ENCODE peak calls at places on chromosomes 4 and X, in five cellular contexts. I is BJ, Q is IMR-90, V is HCT116, C is heart left ventricle. W is an unnamed sample.

GRCh38 chrX:129706395-129707072 is 32.2 kb upstream of the XPNPEP2 start:
- DNase-seq in C (peak), Q (no peak), V (no peak), I (no peak), W (peak)

GRCh38 chrX:68997911-68998310 is 167.3 kb downstream of the PJA1 start:
- DNase-seq in V (no peak), Q (peak), I (no peak), C (peak), W (peak)

GRCh38 chrX:25158635-25159034 is 142.9 kb upstream of the ARX start:
- DNase-seq in C (no peak), V (no peak), Q (no peak), I (no peak), W (no peak)

GRCh38 chr4:41013746-41014145 is 200.6 kb downstream of the APBB2 start:
- DNase-seq in C (no peak), V (no peak), Q (no peak), I (no peak), W (no peak)

GRCh38 chr4:128471576-128471975 is 184.0 kb upstream of the PGRMC2 start:
- DNase-seq in C (no peak), Q (no peak), I (no peak), V (no peak), W (peak)

GRCh38 chr4:15400911-15401671 is 26.7 kb upstream of the C1QTNF7 start:
- DNase-seq in Q (peak), V (no peak), C (peak), I (peak), W (peak)

GRCh38 chr4:52914051-52914605 is 52.0 kb downstream of the RASL11B start:
- DNase-seq in V (no peak), Q (peak), I (no peak), C (no peak), W (peak)

GRCh38 chr4:5660185-5660584 is 48.2 kb downstream of the EVC2 start:
- DNase-seq in I (no peak), V (no peak), Q (peak), C (no peak), W (peak)

GRCh38 chr4:186727977-186728519 is 4.4 kb upstream of the FAT1 start:
- DNase-seq in Q (no peak), V (peak), I (no peak), C (no peak), W (peak)

GRCh38 chr4:71938776-71939175 is 93.0 kb upstream of the NPFFR2 start:
- DNase-seq in V (no peak), Q (no peak), C (no peak), I (no peak), W (no peak)

GRCh38 chrX:125444659-125445058 is 125.0 kb downstream of the TEX13C start:
- DNase-seq in C (no peak), I (no peak), Q (no peak), V (no peak), W (no peak)

GRCh38 chr4:29151584-29151983 is 1568.6 kb upstream of the PCDH7 start:
- DNase-seq in I (no peak), C (no peak), Q (peak), V (no peak), W (no peak)

GRCh38 chr4:121562833-121563232 is 133.9 kb downstream of the ANXA5 start:
- DNase-seq in C (no peak), I (no peak), V (no peak), Q (no peak), W (no peak)

GRCh38 chr4:137981277-137981676 is 260.9 kb downstream of the SLC7A11 start:
- DNase-seq in Q (peak), I (no peak), V (peak), C (no peak), W (peak)

GRCh38 chr4:13349096-13349495 is 135.0 kb downstream of the RAB28 start:
- DNase-seq in Q (peak), I (no peak), C (no peak), V (no peak), W (no peak)

GRCh38 chrX:46840946-46841740 is 4.3 kb downstream of the RP2 start:
- DNase-seq in I (no peak), C (peak), V (no peak), Q (no peak), W (no peak)

GRCh38 chrX:49230500-49231232 is 2.5 kb downstream of the CACNA1F start:
- DNase-seq in C (peak), V (no peak), I (no peak), Q (no peak), W (no peak)

GRCh38 chrX:9420513-9420912 is 44.3 kb upstream of the TBL1X start:
- DNase-seq in Q (peak), C (no peak), I (no peak), V (no peak), W (no peak)

GRCh38 chr4:176794151-176794550 is 1.4 kb upstream of the VEGFC start:
- DNase-seq in I (peak), V (no peak), Q (peak), C (no peak), W (peak)

GRCh38 chr4:49032440-49033161 is 46.5 kb downstream of the CWH43 start:
- DNase-seq in C (no peak), V (peak), Q (peak), I (no peak), W (peak)

GRCh38 chr4:76904646-76905190 is 6.8 kb upstream of the SOWAHB start:
- DNase-seq in C (no peak), I (no peak), Q (no peak), V (no peak), W (no peak)

GRCh38 chrX:148288451-148288850 is 212.0 kb upstream of the AFF2 start:
- DNase-seq in Q (no peak), C (no peak), V (no peak), I (no peak), W (no peak)

GRCh38 chrX:153960786-153961185 is 10.8 kb downstream of the HCFC1 start:
- DNase-seq in Q (no peak), V (no peak), C (no peak), I (no peak), W (no peak)

GRCh38 chr4:126372634-126373033 is 1057.9 kb downstream of the FAT4 start:
- DNase-seq in V (no peak), C (no peak), Q (no peak), I (no peak), W (no peak)

GRCh38 chrX:108699368-108699767 is 37.0 kb downstream of the IRS4 start:
- DNase-seq in V (peak), I (no peak), C (no peak), Q (peak), W (peak)

GRCh38 chrX:98380106-98380505 is 1496.4 kb downstream of the RPA4 start:
- DNase-seq in C (no peak), Q (no peak), V (no peak), I (no peak), W (no peak)

GRCh38 chr4:3303445-3303824 is 10.6 kb downstream of the RGS12 start:
- DNase-seq in Q (no peak), V (no peak), C (peak), I (no peak), W (no peak)

GRCh38 chr4:76233534-76233933 is 18.0 kb upstream of the FAM47E start:
- DNase-seq in Q (no peak), C (no peak), I (no peak), V (no peak), W (no peak)

GRCh38 chr4:188295899-188296298 is 156.7 kb downstream of the TRIML1 start:
- DNase-seq in V (no peak), I (no peak), C (no peak), Q (peak), W (no peak)

GRCh38 chrX:20285513-20285912 is 18.8 kb upstream of the RPS6KA3 start:
- DNase-seq in I (no peak), Q (peak), V (no peak), C (no peak), W (peak)

GRCh38 chr4:71009796-71010588 is 16.5 kb downstream of the DCK start:
- DNase-seq in I (no peak), C (no peak), Q (peak), V (peak), W (peak)

GRCh38 chr4:90943311-90943710 is 816.1 kb downstream of the CCSER1 start:
- DNase-seq in V (no peak), I (no peak), C (no peak), Q (no peak), W (peak)

GRCh38 chr4:98289375-98289774 is 28.2 kb downstream of the RAP1GDS1 start:
- DNase-seq in Q (no peak), I (no peak), V (no peak), C (no peak), W (no peak)

GRCh38 chrX:121308276-121308805 is 260.9 kb downstream of the GLUD2 start:
- DNase-seq in V (peak), Q (no peak), I (peak), C (no peak), W (peak)

GRCh38 chrX:151776113-151776790 is 41.7 kb downstream of the CNGA2 start:
- DNase-seq in Q (no peak), I (no peak), C (peak), V (no peak), W (no peak)

DNA sequence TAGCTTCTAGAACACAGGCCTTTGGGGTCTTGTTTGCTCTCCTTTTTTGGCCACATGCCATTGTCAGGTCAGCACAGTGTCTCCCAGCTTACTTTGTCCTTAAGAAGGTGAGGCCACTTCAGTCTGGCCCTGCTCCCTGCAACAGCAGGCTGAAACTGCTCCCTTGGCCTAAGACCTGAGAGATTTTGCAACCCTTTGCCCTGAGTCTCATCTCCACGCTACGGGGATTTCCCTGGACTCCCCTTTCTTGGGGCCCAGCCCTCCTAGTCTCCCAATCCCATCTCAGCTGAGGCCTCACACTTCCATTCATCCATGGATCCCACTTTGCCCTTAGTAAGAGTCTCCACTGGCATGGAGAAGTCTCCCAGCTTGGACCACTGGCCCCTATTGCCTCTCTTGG is 8.5 kb upstream of the CITED1 start:
- DNase-seq in Q (no peak), V (no peak), I (no peak), C (no peak), W (no peak)
- H3K4me3 ChIP-seq in Q (no peak), V (no peak), I (no peak), C (no peak), W (no peak)

GRCh38 chrX:66015906-66016689 is 23.8 kb downstream of the VSIG4 start:
- DNase-seq in C (no peak), V (no peak), I (no peak), Q (no peak), W (no peak)

GRCh38 chrX:66015152-66015827 is 24.6 kb downstream of the VSIG4 start:
- DNase-seq in V (no peak), Q (no peak), I (no peak), C (no peak), W (no peak)

GRCh38 chrX:66018585-66019309 is 21.1 kb downstream of the VSIG4 start:
- DNase-seq in I (no peak), C (no peak), Q (no peak), V (no peak), W (no peak)

GRCh38 chrX:66017659-66018170 is 22.2 kb downstream of the VSIG4 start:
- DNase-seq in Q (no peak), C (no peak), I (no peak), V (no peak), W (no peak)

GRCh38 chrX:66016905-66017658 is 22.8 kb downstream of the VSIG4 start:
- DNase-seq in V (no peak), Q (no peak), I (no peak), C (no peak), W (no peak)
- H3K4me3 ChIP-seq in V (no peak), Q (no peak), I (no peak), C (no peak), W (no peak)

DNA sequence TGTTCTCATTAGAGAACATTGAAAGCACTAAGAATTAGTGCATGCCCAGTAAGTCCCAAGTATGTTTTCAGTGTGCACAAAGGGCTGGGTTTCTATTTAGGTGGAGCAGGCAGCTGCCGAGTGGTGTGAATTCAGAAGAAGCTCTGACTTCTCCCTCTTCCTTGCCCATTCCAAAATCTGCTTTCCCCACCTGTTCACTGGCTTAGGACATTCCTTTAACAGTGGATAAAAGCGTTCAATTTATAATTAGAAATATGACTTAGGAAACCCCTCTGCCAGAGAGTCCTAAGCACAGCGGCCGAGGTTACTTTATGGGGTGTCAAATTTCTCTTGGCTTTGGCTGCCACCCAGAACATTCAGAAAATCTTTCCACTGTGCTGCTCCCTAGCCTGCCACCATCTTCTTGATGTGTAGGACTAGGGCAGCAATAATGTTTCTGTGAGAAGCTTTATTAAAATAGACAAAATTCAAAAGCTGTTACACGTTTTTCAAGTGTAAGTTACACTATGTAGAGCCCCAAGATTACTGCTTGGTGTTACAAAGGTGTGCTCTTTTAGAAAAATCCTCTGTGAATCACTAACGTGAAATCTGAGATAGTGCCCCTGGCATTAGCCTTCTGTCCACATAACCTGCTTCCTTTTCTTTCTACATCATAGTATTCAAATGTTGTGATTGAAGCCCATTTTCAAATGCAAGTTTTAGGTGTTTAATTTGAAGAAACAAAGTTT is 191.6 kb upstream of the ANKRD50 start:
- DNase-seq in Q (peak), I (peak), C (peak), V (peak), W (peak)
- H3K4me3 ChIP-seq in Q (peak), I (no peak), C (no peak), V (peak), W (peak)

DNA sequence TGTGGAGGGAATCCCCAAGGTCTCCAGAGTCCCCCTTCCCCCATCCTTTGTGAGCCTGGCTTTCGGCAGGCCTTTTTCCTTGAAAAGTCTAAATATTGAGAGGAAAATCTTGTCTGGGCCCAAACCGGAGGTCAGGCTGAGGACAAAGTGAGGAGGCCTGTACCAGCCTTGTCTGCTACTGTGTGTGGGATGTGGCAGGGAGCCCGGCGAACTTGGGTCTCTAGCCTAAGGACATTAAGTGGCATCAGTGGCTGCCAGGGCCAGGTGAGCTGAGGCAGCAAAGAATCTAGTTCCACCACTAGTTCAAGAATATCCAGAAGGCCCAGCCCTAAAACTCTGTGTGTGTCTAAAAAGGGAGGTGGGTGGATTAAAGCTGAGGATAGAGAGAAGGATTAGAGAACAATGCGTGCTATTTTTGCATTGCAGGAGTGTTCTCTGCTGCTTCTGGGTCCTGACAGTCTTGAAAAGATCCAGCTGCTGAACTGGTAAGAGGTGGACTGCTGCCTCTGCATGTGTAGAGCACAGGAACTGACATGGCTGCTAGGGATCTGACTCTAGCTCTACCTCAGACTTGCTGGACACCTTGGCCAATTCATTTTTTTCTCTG is 1.2 kb upstream of the AMER1 start:
- DNase-seq in Q (peak), C (peak), V (no peak), I (no peak), W (no peak)
- H3K4me3 ChIP-seq in Q (peak), C (peak), V (peak), I (peak), W (peak)

DNA sequence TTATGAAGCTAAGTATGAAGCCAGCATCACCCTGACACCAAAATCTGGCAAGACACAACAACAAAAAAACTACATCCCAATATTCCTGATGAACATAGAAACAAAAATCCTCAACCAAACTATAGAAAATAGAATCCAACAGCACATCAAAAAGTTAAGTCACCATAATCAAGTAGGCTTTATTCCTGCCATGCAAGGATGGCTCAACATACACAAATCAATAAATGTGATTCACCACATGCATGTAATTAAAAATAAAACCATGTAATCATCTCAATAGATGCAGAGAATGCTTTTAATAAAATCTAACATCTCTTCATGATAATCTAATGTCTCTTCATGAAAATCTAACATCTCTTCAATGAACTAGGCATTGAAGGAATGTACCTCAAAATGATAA is 249.4 kb upstream of the GK2 start:
- DNase-seq in C (no peak), V (no peak), I (no peak), Q (no peak), W (no peak)
- H3K4me3 ChIP-seq in C (no peak), V (no peak), I (no peak), Q (no peak), W (no peak)

W was measured in PC-3.